ENCODE peak calls at places on chromosomes 4 and X, in four cellular contexts. One of them, this sample, is unnamed.

GRCh38 chr4:114474401-114474800 is 124.2 kb upstream of the UGT8 start:
- DNase-seq in HepG2: no peak
- DNase-seq in WTC11: no peak
- DNase-seq in K562: no peak
- DNase-seq in this sample: no peak

GRCh38 chrX:1443496-1444075 is 9.1 kb downstream of the ASMTL start:
- DNase-seq in HepG2: no peak
- DNase-seq in WTC11: peak
- DNase-seq in K562: no peak
- DNase-seq in this sample: no peak

GRCh38 chrX:41198410-41198809 is 113.2 kb downstream of the USP9X start:
- DNase-seq in HepG2: no peak
- DNase-seq in WTC11: no peak
- DNase-seq in K562: no peak
- DNase-seq in this sample: no peak

GRCh38 chr4:147110968-147111367 is 165.3 kb upstream of the TTC29 start:
- DNase-seq in WTC11: no peak
- DNase-seq in K562: no peak
- DNase-seq in HepG2: no peak
- DNase-seq in this sample: no peak

GRCh38 chr4:16187455-16187854 is 38.8 kb downstream of the TAPT1 start:
- DNase-seq in HepG2: no peak
- DNase-seq in K562: no peak
- DNase-seq in WTC11: no peak
- DNase-seq in this sample: no peak

GRCh38 chr4:105191621-105192210 is 45.0 kb downstream of the TET2 start:
- DNase-seq in WTC11: no peak
- DNase-seq in HepG2: no peak
- DNase-seq in K562: no peak
- DNase-seq in this sample: no peak

GRCh38 chr4:41646862-41647261 is 101.7 kb downstream of the PHOX2B start:
- DNase-seq in WTC11: no peak
- DNase-seq in HepG2: no peak
- DNase-seq in K562: no peak
- DNase-seq in this sample: no peak

GRCh38 chr4:7616193-7616592 is 181.5 kb upstream of the PSAPL1 start:
- DNase-seq in HepG2: no peak
- DNase-seq in WTC11: no peak
- DNase-seq in K562: no peak
- DNase-seq in this sample: no peak

GRCh38 chrX:28922106-28922505 is 334.9 kb downstream of the IL1RAPL1 start:
- DNase-seq in K562: no peak
- DNase-seq in HepG2: no peak
- DNase-seq in WTC11: no peak
- DNase-seq in this sample: no peak

GRCh38 chrX:8147216-8147615 is 23.9 kb downstream of the VCX2 start:
- DNase-seq in WTC11: no peak
- DNase-seq in K562: no peak
- DNase-seq in HepG2: no peak
- DNase-seq in this sample: no peak

GRCh38 chr4:56817840-56818491 is 3.5 kb downstream of the SPINK2 start:
- DNase-seq in WTC11: no peak
- DNase-seq in K562: no peak
- DNase-seq in HepG2: no peak
- DNase-seq in this sample: no peak

GRCh38 chr4:5142726-5143125 is 91.4 kb downstream of the STK32B start:
- DNase-seq in HepG2: peak
- DNase-seq in WTC11: peak
- DNase-seq in K562: peak
- DNase-seq in this sample: peak

GRCh38 chrX:940691-941090 is 271.8 kb downstream of the CRLF2 start:
- DNase-seq in HepG2: no peak
- DNase-seq in K562: no peak
- DNase-seq in WTC11: no peak
- DNase-seq in this sample: no peak

GRCh38 chrX:66914082-66914481 is 275.2 kb upstream of the EDA2R start:
- DNase-seq in HepG2: peak
- DNase-seq in WTC11: no peak
- DNase-seq in K562: no peak
- DNase-seq in this sample: no peak

GRCh38 chrX:152895724-152896420 is 2.0 kb upstream of the ZNF185 start:
- DNase-seq in K562: no peak
- DNase-seq in HepG2: no peak
- DNase-seq in WTC11: no peak
- DNase-seq in this sample: no peak

GRCh38 chr4:94641702-94642560 is 115.8 kb upstream of the BMPR1B start:
- DNase-seq in K562: no peak
- DNase-seq in WTC11: no peak
- DNase-seq in HepG2: peak
- DNase-seq in this sample: peak

GRCh38 chr4:6362243-6362885 is 92.7 kb downstream of the WFS1 start:
- DNase-seq in K562: no peak
- DNase-seq in HepG2: no peak
- DNase-seq in WTC11: no peak
- DNase-seq in this sample: peak

GRCh38 chrX:87045352-87045751 is 472.2 kb upstream of the KLHL4 start:
- DNase-seq in K562: no peak
- DNase-seq in HepG2: no peak
- DNase-seq in WTC11: no peak
- DNase-seq in this sample: no peak

GRCh38 chr4:170868191-170868590 is 778.4 kb upstream of the AADAT start:
- DNase-seq in K562: no peak
- DNase-seq in HepG2: no peak
- DNase-seq in WTC11: no peak
- DNase-seq in this sample: no peak

GRCh38 chr4:121597346-121597934 is 99.3 kb downstream of the ANXA5 start:
- DNase-seq in K562: no peak
- DNase-seq in HepG2: no peak
- DNase-seq in WTC11: no peak
- DNase-seq in this sample: no peak

GRCh38 chr4:23006756-23007155 is 314.0 kb downstream of the GBA3 start:
- DNase-seq in WTC11: no peak
- DNase-seq in HepG2: no peak
- DNase-seq in K562: no peak
- DNase-seq in this sample: no peak

GRCh38 chr4:1554876-1555265 is 129.2 kb downstream of the FAM53A start:
- DNase-seq in WTC11: no peak
- DNase-seq in HepG2: no peak
- DNase-seq in K562: no peak
- DNase-seq in this sample: no peak

GRCh38 chr4:54527532-54527931 is 130.2 kb upstream of the KIT start:
- DNase-seq in K562: no peak
- DNase-seq in HepG2: no peak
- DNase-seq in WTC11: peak
- DNase-seq in this sample: no peak
- TF ChIP-seq NR3C1 in K562: no peak
- TF ChIP-seq NR3C1 in HepG2: no peak
- TF ChIP-seq NR3C1 in WTC11: no peak
- TF ChIP-seq NR3C1 in this sample: no peak

DNA sequence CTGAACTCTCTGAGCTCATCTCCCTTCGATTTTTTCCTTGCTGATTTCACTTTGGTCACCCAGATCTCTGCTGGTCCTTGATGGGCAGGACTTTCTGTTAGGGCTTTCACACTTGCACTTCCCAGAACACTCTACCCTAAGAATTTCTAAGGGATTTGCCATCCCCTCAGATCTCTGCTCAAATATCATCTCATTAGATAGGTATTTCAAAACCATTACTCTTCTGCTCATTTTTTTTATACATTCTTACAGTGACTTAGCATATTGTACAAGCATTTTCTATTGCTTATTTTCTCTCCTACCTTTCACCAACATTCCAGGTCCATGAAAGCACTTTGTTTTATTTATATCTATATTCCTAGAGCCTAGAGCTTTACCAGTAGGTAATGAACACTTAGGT is 913.3 kb downstream of the PDHA2 start:
- DNase-seq in K562: no peak
- DNase-seq in HepG2: no peak
- DNase-seq in WTC11: no peak
- DNase-seq in this sample: no peak
- TF ChIP-seq NR3C1 in K562: no peak
- TF ChIP-seq NR3C1 in HepG2: no peak
- TF ChIP-seq NR3C1 in WTC11: no peak
- TF ChIP-seq NR3C1 in this sample: no peak

DNA sequence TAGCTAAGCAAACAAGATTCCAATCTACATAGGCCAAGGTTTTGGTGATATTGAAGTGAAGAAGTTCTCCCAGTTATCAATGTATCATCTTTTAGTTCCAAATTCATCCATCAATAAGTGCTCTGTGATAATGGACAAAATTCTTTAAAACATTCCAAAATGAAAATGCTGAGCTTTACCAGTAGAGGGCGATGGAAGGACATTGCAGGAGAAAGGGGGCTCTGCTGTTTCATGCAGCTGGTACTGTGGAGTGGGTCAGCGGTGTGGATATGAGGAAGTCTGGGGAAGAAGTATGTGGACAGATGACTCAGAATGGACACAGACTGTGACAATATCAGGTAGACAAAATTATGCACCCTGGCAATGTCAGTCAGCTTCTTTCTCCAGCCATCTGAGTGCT is 46.6 kb upstream of the HS6ST2 start:
- DNase-seq in HepG2: peak
- DNase-seq in WTC11: no peak
- DNase-seq in K562: peak
- DNase-seq in this sample: no peak
- TF ChIP-seq NR3C1 in HepG2: no peak
- TF ChIP-seq NR3C1 in WTC11: no peak
- TF ChIP-seq NR3C1 in K562: no peak
- TF ChIP-seq NR3C1 in this sample: no peak

DNA sequence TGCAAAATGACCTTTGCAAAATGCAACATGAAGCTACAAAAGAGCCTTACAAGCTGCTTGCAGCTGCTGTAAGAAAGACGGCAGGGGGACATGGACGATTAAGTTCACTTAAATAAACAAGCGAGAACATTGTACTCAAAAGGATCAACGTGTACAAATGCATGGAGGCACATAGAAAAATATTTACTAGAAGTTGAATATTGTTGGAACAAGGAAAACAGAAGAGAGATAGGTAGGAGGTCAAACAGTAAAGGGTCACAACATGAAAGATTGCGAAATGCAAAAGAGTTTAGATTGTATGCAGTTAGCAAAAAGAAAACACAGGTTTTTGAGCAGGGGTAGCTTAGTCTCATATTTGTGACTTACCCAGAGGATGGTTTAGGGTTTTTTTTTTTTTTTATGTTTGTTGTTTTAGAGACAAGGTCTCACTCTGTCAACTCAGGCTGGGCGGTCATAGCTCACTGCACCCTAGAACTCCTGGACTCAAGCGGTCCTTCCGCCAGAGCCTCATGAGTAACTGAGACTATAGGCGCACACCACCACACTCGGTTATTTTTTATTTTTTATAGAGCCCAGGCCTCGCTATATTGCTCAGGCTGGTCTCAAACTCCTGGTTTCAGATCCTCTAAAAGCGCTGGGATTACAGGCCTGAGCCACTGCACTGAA is 1.4 kb upstream of the PHF8 start:
- DNase-seq in WTC11: no peak
- DNase-seq in HepG2: peak
- DNase-seq in K562: no peak
- DNase-seq in this sample: no peak
- TF ChIP-seq NR3C1 in WTC11: no peak
- TF ChIP-seq NR3C1 in HepG2: no peak
- TF ChIP-seq NR3C1 in K562: no peak
- TF ChIP-seq NR3C1 in this sample: no peak

GRCh38 chr4:125268065-125268755 is 46.5 kb upstream of the FAT4 start:
- DNase-seq in WTC11: no peak
- DNase-seq in K562: no peak
- DNase-seq in HepG2: no peak
- DNase-seq in this sample: no peak
- TF ChIP-seq NR3C1 in WTC11: no peak
- TF ChIP-seq NR3C1 in K562: no peak
- TF ChIP-seq NR3C1 in HepG2: no peak
- TF ChIP-seq NR3C1 in this sample: no peak

GRCh38 chr4:169099775-169100180 is 89.7 kb upstream of the CBR4 start:
- DNase-seq in HepG2: peak
- DNase-seq in WTC11: no peak
- DNase-seq in K562: no peak
- DNase-seq in this sample: no peak
- TF ChIP-seq NR3C1 in HepG2: no peak
- TF ChIP-seq NR3C1 in WTC11: no peak
- TF ChIP-seq NR3C1 in K562: no peak
- TF ChIP-seq NR3C1 in this sample: no peak

DNA sequence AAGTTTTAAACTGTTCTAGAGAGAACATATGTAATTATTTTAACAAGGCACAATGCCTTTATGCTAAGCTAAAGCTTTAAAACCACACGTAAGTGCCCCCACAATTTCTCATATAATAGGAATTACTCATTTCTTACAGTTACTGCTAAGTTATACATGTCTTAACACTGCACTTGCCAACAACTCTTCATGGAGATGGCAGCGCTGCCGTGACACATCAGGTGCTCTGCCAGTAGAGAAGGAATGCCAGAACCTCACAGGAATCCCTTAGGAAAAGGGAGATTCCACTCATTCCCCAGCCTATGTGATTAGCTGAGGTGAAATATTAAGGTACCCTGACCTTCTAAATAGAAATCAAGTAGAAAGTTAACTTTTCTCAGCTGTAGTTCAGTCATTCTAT is 24.0 kb downstream of the ACSL1 start:
- DNase-seq in K562: no peak
- DNase-seq in WTC11: no peak
- DNase-seq in HepG2: no peak
- DNase-seq in this sample: no peak
- TF ChIP-seq NR3C1 in K562: no peak
- TF ChIP-seq NR3C1 in WTC11: no peak
- TF ChIP-seq NR3C1 in HepG2: no peak
- TF ChIP-seq NR3C1 in this sample: no peak

GRCh38 chr4:144906181-144906895 is 191.7 kb downstream of the ANAPC10 start:
- DNase-seq in K562: no peak
- DNase-seq in WTC11: no peak
- DNase-seq in HepG2: no peak
- DNase-seq in this sample: no peak
- TF ChIP-seq NR3C1 in K562: no peak
- TF ChIP-seq NR3C1 in WTC11: no peak
- TF ChIP-seq NR3C1 in HepG2: no peak
- TF ChIP-seq NR3C1 in this sample: no peak

GRCh38 chrX:149275836-149276235 is 229.3 kb downstream of the IDS start:
- DNase-seq in HepG2: no peak
- DNase-seq in K562: no peak
- DNase-seq in WTC11: no peak
- DNase-seq in this sample: no peak
- TF ChIP-seq NR3C1 in HepG2: no peak
- TF ChIP-seq NR3C1 in K562: no peak
- TF ChIP-seq NR3C1 in WTC11: no peak
- TF ChIP-seq NR3C1 in this sample: no peak

GRCh38 chrX:23904096-23904495 is 3.6 kb downstream of the APOO start:
- DNase-seq in HepG2: no peak
- DNase-seq in WTC11: no peak
- DNase-seq in K562: peak
- DNase-seq in this sample: no peak

GRCh38 chrX:23902419-23902818 is 5.3 kb downstream of the APOO start:
- DNase-seq in K562: peak
- DNase-seq in HepG2: peak
- DNase-seq in WTC11: no peak
- DNase-seq in this sample: no peak

GRCh38 chrX:23900220-23900797 is 7.4 kb downstream of the APOO start:
- DNase-seq in HepG2: no peak
- DNase-seq in WTC11: no peak
- DNase-seq in K562: no peak
- DNase-seq in this sample: peak

GRCh38 chrX:23901065-23901464 is 6.7 kb downstream of the APOO start:
- DNase-seq in K562: no peak
- DNase-seq in HepG2: peak
- DNase-seq in WTC11: no peak
- DNase-seq in this sample: peak

GRCh38 chrX:23901805-23902204 is 5.9 kb downstream of the APOO start:
- DNase-seq in K562: peak
- DNase-seq in WTC11: no peak
- DNase-seq in HepG2: peak
- DNase-seq in this sample: peak
- TF ChIP-seq NR3C1 in K562: no peak
- TF ChIP-seq NR3C1 in WTC11: no peak
- TF ChIP-seq NR3C1 in HepG2: no peak
- TF ChIP-seq NR3C1 in this sample: no peak